ENCODE peak calls at places on chromosomes 13 and 19, in five cellular contexts. B is GM12878, C is upper lobe of left lung, I is HepG2, L is K562. N is an unnamed sample.

GRCh38 chr13:44955421-44955820 is 33.9 kb downstream of the NUFIP1 start:
- ATAC-seq in B (no peak), C (no peak), I (no peak), L (no peak), N (no peak)

GRCh38 chr13:52599853-52600603 is 42.2 kb upstream of the HNRNPA1L2 start:
- ATAC-seq in L (no peak), I (peak), B (peak), C (peak), N (peak)

GRCh38 chr13:33349314-33349995 is 63.9 kb upstream of the STARD13 start:
- ATAC-seq in B (no peak), I (no peak), C (peak), L (no peak), N (peak)

GRCh38 chr19:41318696-41319499 is 8.9 kb downstream of the CCDC97 start:
- ATAC-seq in C (no peak), I (no peak), L (no peak), B (no peak), N (no peak)

GRCh38 chr13:98797456-98797855 is 45.0 kb upstream of the SLC15A1 start:
- ATAC-seq in I (no peak), B (no peak), L (no peak), C (no peak), N (no peak)

GRCh38 chr13:43030548-43030947 is 7.2 kb downstream of the DNAJC15 start:
- ATAC-seq in B (peak), C (no peak), I (no peak), L (no peak), N (no peak)

GRCh38 chr19:47316513-47316912 is 6.9 kb downstream of the C5AR1 start:
- ATAC-seq in I (no peak), C (no peak), L (no peak), B (no peak), N (no peak)

GRCh38 chr13:107251321-107251720 is 683.4 kb upstream of the ARGLU1 start:
- ATAC-seq in L (no peak), B (no peak), I (no peak), C (no peak), N (no peak)

GRCh38 chr13:101397742-101398141 is 18.6 kb downstream of the NALCN start:
- ATAC-seq in C (no peak), B (no peak), L (no peak), I (no peak), N (no peak)

GRCh38 chr13:100387416-100387815 is 201.2 kb downstream of the GGACT start:
- ATAC-seq in B (no peak), L (no peak), C (no peak), I (no peak), N (no peak)

GRCh38 chr19:37309834-37310575 is 60.9 kb upstream of the ZNF527 start:
- ATAC-seq in I (no peak), B (no peak), L (no peak), C (no peak), N (no peak)

GRCh38 chr13:77521595-77522367 is 13.7 kb upstream of the SCEL start:
- ATAC-seq in L (no peak), I (no peak), B (no peak), C (peak), N (no peak)

GRCh38 chr19:52297601-52298358 is 811 bp downstream of the ZNF480 start:
- ATAC-seq in B (peak), L (peak), C (no peak), I (peak), N (no peak)

GRCh38 chr19:38009650-38010229 is 102.7 kb downstream of the SIPA1L3 start:
- ATAC-seq in B (peak), C (no peak), L (no peak), I (no peak), N (no peak)

GRCh38 chr19:16457954-16458331 is 13.8 kb downstream of the EPS15L1 start:
- ATAC-seq in B (peak), I (peak), L (no peak), C (peak), N (no peak)

GRCh38 chr13:44093607-44094583 is 214.2 kb downstream of the LACC1 start:
- ATAC-seq in C (no peak), I (no peak), B (no peak), L (no peak), N (no peak)

GRCh38 chr19:41323023-41323422 is 13.1 kb downstream of the CCDC97 start:
- ATAC-seq in C (peak), I (peak), L (peak), B (no peak), N (no peak)

GRCh38 chr13:57624565-57625435 is 6.7 kb upstream of the PCDH17 start:
- ATAC-seq in I (peak), L (no peak), B (peak), C (peak), N (no peak)

GRCh38 chr13:42990147-42990990 is 1.7 kb downstream of the EPSTI1 start:
- ATAC-seq in C (no peak), B (peak), I (no peak), L (no peak), N (no peak)

GRCh38 chr13:36088001-36088400 is 43.2 kb downstream of the DCLK1 start:
- ATAC-seq in I (no peak), B (no peak), C (no peak), L (no peak), N (no peak)

GRCh38 chr13:23799945-23800344 is 89.3 kb downstream of the MIPEP start:
- ATAC-seq in C (no peak), I (no peak), B (peak), L (no peak), N (peak)

GRCh38 chr19:45959517-45960025 is 14.1 kb downstream of the NOVA2 start:
- ATAC-seq in L (no peak), I (no peak), C (no peak), B (no peak), N (no peak)

GRCh38 chr13:77459616-77460015 is 75.9 kb upstream of the SCEL start:
- ATAC-seq in I (no peak), L (no peak), B (peak), C (no peak), N (no peak)

GRCh38 chr13:20002766-20003165 is 44.2 kb downstream of the ZMYM2 start:
- ATAC-seq in L (no peak), C (no peak), I (no peak), B (no peak), N (no peak)

GRCh38 chr13:95485518-95486144 is 66.9 kb upstream of the CLDN10 start:
- ATAC-seq in I (no peak), C (no peak), B (no peak), L (peak), N (peak)

GRCh38 chr19:29708553-29709439 is 6.3 kb downstream of the C19orf12 start:
- ATAC-seq in B (no peak), C (no peak), I (peak), L (no peak), N (peak)

GRCh38 chr19:970695-971094 is 13.4 kb upstream of the WDR18 start:
- ATAC-seq in L (peak), B (no peak), I (peak), C (no peak), N (no peak)

GRCh38 chr19:16160445-16160942 is 12.8 kb downstream of the CIB3 start:
- ATAC-seq in B (peak), C (no peak), L (no peak), I (no peak), N (no peak)

GRCh38 chr13:49786609-49787008 is 5.9 kb downstream of the KPNA3 start:
- ATAC-seq in C (no peak), B (peak), I (no peak), L (no peak), N (no peak)

GRCh38 chr13:74187564-74187963 is 53.4 kb upstream of the KLF12 start:
- ATAC-seq in L (no peak), B (no peak), I (peak), C (no peak), N (no peak)

GRCh38 chr13:72986197-72986596 is 72.6 kb upstream of the KLF5 start:
- ATAC-seq in L (no peak), B (no peak), I (no peak), C (peak), N (no peak)

GRCh38 chr13:71865858-71866172 is 1.2 kb downstream of the DACH1 start:
- ATAC-seq in C (no peak), L (no peak), B (no peak), I (peak), N (peak)

GRCh38 chr13:40749327-40749726 is 21.7 kb downstream of the MRPS31 start:
- ATAC-seq in C (no peak), B (no peak), L (no peak), I (no peak), N (no peak)
- TF ChIP-seq EP300 in C (no peak), B (no peak), L (no peak), I (no peak), N (no peak)

DNA sequence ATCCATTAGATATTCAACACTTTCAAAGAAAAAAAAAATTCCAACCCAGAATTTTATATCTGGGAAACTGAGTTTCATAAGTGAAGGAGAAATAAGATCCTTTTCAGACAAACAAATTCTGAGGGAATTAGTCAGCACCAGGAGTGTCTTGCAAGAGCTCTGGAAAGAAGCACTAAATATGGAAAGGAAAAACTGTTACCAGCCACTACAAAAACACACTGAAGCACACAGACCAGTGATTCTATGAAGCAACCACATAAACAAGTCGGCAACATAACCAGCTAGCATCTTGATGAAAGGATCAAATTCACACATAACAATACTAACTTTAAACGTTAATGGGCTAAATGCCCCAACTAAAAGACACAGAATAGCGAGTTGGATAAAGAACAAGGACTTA is 368.4 kb upstream of the MIR17HG start:
- ATAC-seq in C (no peak), B (no peak), L (no peak), I (no peak), N (no peak)
- TF ChIP-seq POLR2AphosphoS5 in C (no peak), B (no peak), L (no peak), I (no peak), N (no peak)

GRCh38 chr13:47409778-47410177 is 512.9 kb upstream of the HTR2A start:
- ATAC-seq in L (no peak), C (no peak), I (no peak), B (no peak), N (no peak)

GRCh38 chr13:47413112-47413511 is 516.3 kb upstream of the HTR2A start:
- ATAC-seq in C (no peak), I (no peak), B (no peak), L (no peak), N (no peak)

GRCh38 chr13:47408546-47409319 is 511.9 kb upstream of the HTR2A start:
- ATAC-seq in C (no peak), B (no peak), I (no peak), L (no peak), N (no peak)
- TF ChIP-seq CTCF in C (no peak), B (no peak), I (no peak), L (no peak), N (no peak)

DNA sequence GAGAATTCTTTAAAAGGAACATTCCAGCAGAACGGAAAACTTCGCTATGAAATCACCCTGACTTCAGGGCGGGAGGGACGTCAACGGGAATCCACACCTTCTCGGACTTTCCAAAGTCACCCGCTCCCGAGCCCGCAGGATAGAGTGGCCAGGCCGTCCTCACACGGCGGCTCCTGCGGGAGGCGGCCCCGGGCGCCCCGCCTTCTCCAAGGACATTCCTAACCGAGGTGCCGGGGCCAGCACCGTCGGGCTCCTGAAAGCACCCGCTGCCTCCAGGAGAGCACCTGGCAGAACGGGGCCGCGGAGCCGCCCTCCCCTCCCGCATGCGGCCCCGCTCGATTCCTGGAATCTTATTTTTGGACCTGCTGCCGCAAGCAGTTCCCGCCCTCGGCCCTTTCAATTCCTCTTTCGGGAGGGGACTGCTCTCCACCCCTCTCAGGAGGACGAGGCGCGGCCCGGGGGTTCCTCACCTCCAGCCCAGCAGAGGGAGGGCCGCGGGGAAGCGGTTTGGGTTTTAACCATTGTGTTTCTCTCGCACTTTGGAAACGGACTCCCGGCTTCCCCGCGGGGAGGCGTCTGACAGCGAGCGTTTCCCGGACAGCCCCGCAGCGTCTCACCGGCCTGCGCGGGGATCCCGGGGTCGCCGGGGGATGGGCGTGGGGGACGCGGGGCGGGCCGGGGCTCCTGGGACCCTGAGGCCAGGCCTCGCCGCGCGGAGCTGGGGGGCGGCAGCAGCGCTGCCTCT is 938 bp downstream of the GAS6 start:
- ATAC-seq in B (peak), C (peak), L (peak), I (no peak), N (peak)
- TF ChIP-seq EP300 in B (no peak), C (no peak), L (no peak), I (no peak), N (no peak)

GRCh38 chr19:19528721-19529490 is at the start of gene YJEFN3:
- ATAC-seq in I (no peak), C (no peak), B (no peak), L (no peak), N (peak)
- TF ChIP-seq POLR2AphosphoS5 in I (no peak), C (no peak), B (no peak), L (no peak), N (no peak)

GRCh38 chr13:26658972-26659371 is 101.5 kb downstream of the WASF3 start:
- ATAC-seq in C (no peak), B (no peak), L (no peak), I (no peak), N (no peak)

GRCh38 chr13:26658491-26658890 is 101.0 kb downstream of the WASF3 start:
- ATAC-seq in B (no peak), C (no peak), L (no peak), I (no peak), N (no peak)

GRCh38 chr13:26653842-26654241 is 96.4 kb downstream of the WASF3 start:
- ATAC-seq in L (no peak), I (no peak), C (no peak), B (no peak), N (no peak)

GRCh38 chr13:26660185-26660584 is 100.4 kb downstream of the GPR12 start:
- ATAC-seq in L (no peak), I (no peak), B (no peak), C (no peak), N (no peak)

GRCh38 chr13:26656919-26657318 is 99.4 kb downstream of the WASF3 start:
- ATAC-seq in I (peak), L (no peak), B (no peak), C (no peak), N (no peak)
- TF ChIP-seq CTCF in I (peak), L (no peak), B (no peak), C (no peak), N (no peak)

GRCh38 chr13:25887962-25888655 is 163.7 kb downstream of the SHISA2 start:
- ATAC-seq in I (no peak), L (no peak), B (no peak), C (no peak), N (no peak)
- TF ChIP-seq EP300 in I (no peak), L (no peak), B (no peak), C (no peak), N (no peak)

GRCh38 chr19:12034196-12034595 is 1.3 kb downstream of the ZNF433 start:
- ATAC-seq in I (no peak), L (no peak), C (no peak), B (no peak), N (no peak)

GRCh38 chr19:12034610-12035009 is 869 bp downstream of the ZNF433 start:
- ATAC-seq in L (no peak), C (no peak), I (no peak), B (no peak), N (no peak)

GRCh38 chr19:12035220-12036172 is at the start of gene ZNF433:
- ATAC-seq in I (peak), B (peak), C (peak), L (peak), N (peak)
- TF ChIP-seq POLR2AphosphoS5 in I (peak), B (peak), C (peak), L (peak), N (peak)

N was measured in gastroesophageal sphincter.